ENCODE peak calls at places on chromosomes 4 and X, in nine cellular contexts. R is breast epithelium, M is suprapubic skin, P is K562, Y is GM12891, U is stomach, V is GM12892, H is spleen, A is GM23338. X is an unnamed sample.

GRCh38 chr4:146370841-146371240 is 150.9 kb downstream of the SLC10A7 start:
- DNase-seq in V (no peak), Y (no peak), U (no peak), M (no peak), P (no peak), A (no peak), R (no peak), H (no peak), X (no peak)

GRCh38 chrX:149495573-149496071 is 9.5 kb downstream of the IDS start:
- DNase-seq in A (no peak), V (no peak), U (no peak), P (no peak), Y (no peak), H (no peak), R (no peak), M (no peak), X (no peak)

GRCh38 chr4:81466841-81467671 is 4.7 kb downstream of the RASGEF1B start:
- DNase-seq in R (no peak), P (peak), A (peak), V (no peak), M (no peak), H (no peak), Y (peak), U (peak), X (no peak)

GRCh38 chr4:117447925-117448324 is 362.5 kb upstream of the TRAM1L1 start:
- DNase-seq in U (no peak), H (no peak), V (no peak), M (no peak), R (no peak), A (peak), P (no peak), Y (no peak), X (peak)

GRCh38 chr4:19349416-19349815 is 902.3 kb upstream of the SLIT2 start:
- DNase-seq in U (no peak), P (no peak), A (no peak), M (no peak), V (no peak), Y (no peak), R (no peak), H (no peak), X (no peak)

GRCh38 chr4:152454398-152455011 is 81.4 kb downstream of the FBXW7 start:
- DNase-seq in Y (no peak), H (no peak), A (peak), U (no peak), P (no peak), R (no peak), M (no peak), V (no peak), X (no peak)

GRCh38 chr4:2958446-2958845 is 4.8 kb downstream of the NOP14 start:
- DNase-seq in H (no peak), Y (no peak), P (no peak), V (no peak), M (no peak), U (no peak), A (no peak), R (no peak), X (no peak)

GRCh38 chrX:36867143-36867542 is 141.0 kb upstream of the FAM47C start:
- DNase-seq in H (no peak), R (no peak), P (peak), M (no peak), Y (no peak), A (peak), V (no peak), U (no peak), X (no peak)

GRCh38 chrX:40908857-40909475 is 173.6 kb upstream of the MED14 start:
- DNase-seq in A (no peak), Y (no peak), U (no peak), V (no peak), R (no peak), P (no peak), M (no peak), H (no peak), X (no peak)

GRCh38 chr4:119729815-119730643 is 101.4 kb upstream of the PDE5A start:
- DNase-seq in H (no peak), Y (no peak), P (no peak), V (no peak), R (no peak), U (peak), M (no peak), A (no peak), X (no peak)

GRCh38 chr4:167908816-167909215 is 183.5 kb upstream of the ANXA10 start:
- DNase-seq in U (no peak), A (no peak), Y (no peak), M (no peak), R (no peak), P (no peak), V (no peak), H (no peak), X (no peak)
- TF ChIP-seq POLR2AphosphoS5 in U (no peak), A (no peak), Y (no peak), M (no peak), R (no peak), P (no peak), V (no peak), H (no peak), X (no peak)

DNA sequence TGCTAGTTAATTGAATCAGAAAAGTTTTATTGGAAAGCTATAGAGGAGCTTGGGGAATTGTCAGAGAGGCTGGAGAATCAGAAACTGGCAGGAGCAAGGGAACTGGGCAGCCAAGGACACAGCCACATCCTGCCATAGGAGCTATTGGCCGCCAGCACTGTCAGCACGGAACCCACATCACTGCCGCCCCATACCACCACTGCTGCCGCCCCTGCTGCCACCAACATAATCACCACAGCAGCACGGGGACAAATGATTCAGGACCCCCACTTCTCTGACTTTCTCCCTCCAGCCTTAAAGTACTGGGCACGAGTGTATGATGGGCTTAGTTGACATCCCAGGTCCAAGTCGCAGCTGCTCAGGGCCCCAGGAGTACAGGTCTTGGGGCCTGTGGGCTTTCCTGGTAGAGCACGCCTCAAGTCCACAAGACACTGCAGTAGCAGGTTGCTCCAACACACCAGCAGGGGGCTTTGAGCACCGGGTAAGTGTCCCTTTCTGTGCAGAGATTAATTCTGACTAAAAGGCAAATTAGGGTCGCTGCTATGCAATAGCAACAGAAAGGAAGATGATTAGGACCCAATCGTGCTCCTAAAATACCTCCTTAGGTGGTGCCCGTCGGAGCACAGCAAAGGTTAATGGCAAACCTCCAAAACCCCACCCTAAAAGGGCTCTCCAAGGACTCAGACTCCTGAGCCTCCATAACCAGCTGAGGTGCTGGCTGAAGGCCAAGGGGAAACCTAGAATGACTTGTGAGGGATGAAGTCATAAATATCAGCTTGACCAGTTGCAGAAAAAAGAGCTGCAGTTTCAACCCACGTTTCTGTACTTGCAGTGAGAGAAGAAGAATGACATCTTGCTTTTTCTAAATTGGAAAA is 6.8 kb downstream of the PJA1 start:
- DNase-seq in H (no peak), P (peak), Y (no peak), U (peak), A (peak), R (no peak), V (no peak), M (no peak), X (no peak)
- TF ChIP-seq POLR2AphosphoS5 in H (no peak), P (no peak), Y (no peak), U (no peak), A (no peak), R (no peak), V (no peak), M (no peak), X (no peak)

GRCh38 chrX:153517421-153517820 is at the start of gene ATP2B3:
- DNase-seq in H (no peak), P (no peak), M (no peak), U (no peak), R (no peak), V (no peak), Y (no peak), A (peak), X (no peak)
- TF ChIP-seq POLR2AphosphoS5 in H (no peak), P (no peak), M (no peak), U (no peak), R (no peak), V (no peak), Y (no peak), A (no peak), X (no peak)

DNA sequence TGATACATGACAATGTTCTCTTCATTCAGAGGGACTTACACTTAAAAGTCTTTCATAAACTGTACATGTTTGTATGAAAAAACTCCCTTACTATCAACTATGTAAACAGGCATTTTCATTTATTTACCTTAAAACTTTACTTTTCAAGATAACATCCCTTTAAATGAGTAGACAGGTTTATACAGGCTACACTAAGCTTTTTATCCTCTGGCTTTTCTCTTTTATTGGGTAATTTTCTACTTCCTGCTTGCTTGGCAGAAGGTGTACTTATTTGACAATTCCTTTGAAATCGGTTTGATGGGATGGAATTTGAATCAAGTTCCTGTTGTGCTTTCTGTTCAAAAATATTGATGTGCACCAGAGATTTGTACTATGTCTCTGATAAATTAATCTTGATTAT is 81.4 kb downstream of the PTPN13 start:
- DNase-seq in H (no peak), V (no peak), Y (no peak), P (no peak), M (no peak), A (no peak), U (no peak), R (no peak), X (no peak)
- TF ChIP-seq POLR2AphosphoS5 in H (no peak), V (no peak), Y (no peak), P (no peak), M (no peak), A (no peak), U (no peak), R (no peak), X (no peak)

GRCh38 chr4:169398294-169398693 is 127.5 kb upstream of the SH3RF1 start:
- DNase-seq in Y (no peak), H (no peak), A (no peak), P (no peak), R (no peak), V (no peak), U (no peak), M (no peak), X (no peak)
- TF ChIP-seq POLR2AphosphoS5 in Y (no peak), H (no peak), A (no peak), P (no peak), R (no peak), V (no peak), U (no peak), M (no peak), X (no peak)

GRCh38 chr4:186844059-186844681 is 120.5 kb upstream of the FAT1 start:
- DNase-seq in P (no peak), U (no peak), V (no peak), M (no peak), H (no peak), A (no peak), R (no peak), Y (no peak), X (no peak)

GRCh38 chr4:186846426-186846825 is 122.8 kb upstream of the FAT1 start:
- DNase-seq in M (no peak), H (no peak), U (no peak), Y (no peak), R (no peak), P (no peak), A (no peak), V (no peak), X (no peak)

GRCh38 chr4:186848437-186848836 is 124.8 kb upstream of the FAT1 start:
- DNase-seq in P (no peak), H (no peak), U (no peak), V (no peak), M (no peak), A (no peak), R (no peak), Y (no peak), X (no peak)

GRCh38 chr4:186840771-186841301 is 117.2 kb upstream of the FAT1 start:
- DNase-seq in H (no peak), M (no peak), R (no peak), U (no peak), V (no peak), A (no peak), Y (no peak), P (peak), X (no peak)

GRCh38 chr4:186845137-186845842 is 121.6 kb upstream of the FAT1 start:
- DNase-seq in A (no peak), M (no peak), H (no peak), P (peak), Y (no peak), R (no peak), U (no peak), V (no peak), X (no peak)
- TF ChIP-seq POLR2AphosphoS5 in A (no peak), M (no peak), H (no peak), P (peak), Y (no peak), R (peak), U (no peak), V (no peak), X (no peak)

DNA sequence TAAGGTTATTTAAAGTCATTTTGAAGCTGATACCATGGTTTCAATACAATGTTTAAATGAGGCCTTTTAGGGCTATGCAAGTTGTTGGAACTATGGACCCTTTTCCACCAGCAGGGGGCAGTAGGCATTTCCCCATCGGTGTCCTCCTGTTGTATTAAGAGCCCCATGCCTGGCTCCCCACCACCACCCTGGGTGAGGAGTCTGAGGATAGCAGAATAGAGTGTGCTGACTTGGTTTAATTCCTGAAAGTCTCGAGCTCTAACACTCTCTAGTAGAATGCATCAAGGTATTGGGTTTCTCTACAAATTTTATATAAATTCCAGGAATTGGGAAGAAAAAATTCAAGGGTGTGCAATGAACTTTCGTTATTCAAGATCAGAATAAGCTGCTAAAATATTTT is 234.8 kb upstream of the JADE1 start:
- DNase-seq in H (peak), P (peak), V (peak), M (peak), Y (peak), U (peak), R (peak), A (peak), X (peak)
- TF ChIP-seq POLR2AphosphoS5 in H (no peak), P (no peak), V (no peak), M (no peak), Y (no peak), U (no peak), R (no peak), A (no peak), X (no peak)

GRCh38 chr4:186726150-186726439 is 2.4 kb upstream of the FAT1 start:
- DNase-seq in R (no peak), M (no peak), Y (peak), V (no peak), U (no peak), A (no peak), H (no peak), P (no peak), X (no peak)

GRCh38 chr4:186727149-186727976 is 3.7 kb upstream of the FAT1 start:
- DNase-seq in M (no peak), P (no peak), A (peak), V (no peak), Y (no peak), R (no peak), U (no peak), H (no peak), X (no peak)

GRCh38 chr4:186727977-186728519 is 4.4 kb upstream of the FAT1 start:
- DNase-seq in R (no peak), V (no peak), M (no peak), U (no peak), H (no peak), P (no peak), Y (no peak), A (peak), X (no peak)

GRCh38 chr4:186725422-186726149 is 1.9 kb upstream of the FAT1 start:
- DNase-seq in H (no peak), M (no peak), P (peak), U (peak), Y (peak), R (peak), A (peak), V (no peak), X (no peak)

GRCh38 chr4:186726440-186727148 is 2.9 kb upstream of the FAT1 start:
- DNase-seq in P (peak), U (peak), H (no peak), M (no peak), Y (no peak), R (peak), A (peak), V (no peak), X (no peak)
- TF ChIP-seq POLR2AphosphoS5 in P (no peak), U (peak), H (peak), M (no peak), Y (no peak), R (peak), A (peak), V (no peak), X (no peak)

X was measured in HL-60.